ENCODE peak calls at places on chromosomes 11 and 22, in six cellular contexts. One of them, this sample, is unnamed.

GRCh38 chr11:66076561-66076960 is 6.5 kb downstream of the PACS1 start:
- DNase-seq in AG20443: no peak
- DNase-seq in dorsolateral prefrontal cortex: no peak
- DNase-seq in GM04503: no peak
- DNase-seq in CD4-positive, alpha-beta T cell: no peak
- DNase-seq in NCI-H2081 treated with DMSO at 0.1 percent for 48 hours: no peak
- DNase-seq in this sample: no peak

GRCh38 chr22:46147471-46148267 is 2.7 kb upstream of the PPARA start:
- DNase-seq in CD4-positive, alpha-beta T cell: no peak
- DNase-seq in AG20443: no peak
- DNase-seq in dorsolateral prefrontal cortex: no peak
- DNase-seq in NCI-H2081 treated with DMSO at 0.1 percent for 48 hours: no peak
- DNase-seq in GM04503: no peak
- DNase-seq in this sample: peak; percentile 42

GRCh38 chr11:71420455-71421241 is 27.5 kb downstream of the DHCR7 start:
- DNase-seq in AG20443: peak; percentile 59
- DNase-seq in GM04503: no peak
- DNase-seq in NCI-H2081 treated with DMSO at 0.1 percent for 48 hours: peak; percentile 5
- DNase-seq in CD4-positive, alpha-beta T cell: no peak
- DNase-seq in dorsolateral prefrontal cortex: peak; percentile 11
- DNase-seq in this sample: peak; percentile 77

GRCh38 chr11:105179542-105180278 is 40.1 kb upstream of the CARD18 start:
- DNase-seq in dorsolateral prefrontal cortex: no peak
- DNase-seq in NCI-H2081 treated with DMSO at 0.1 percent for 48 hours: no peak
- DNase-seq in AG20443: no peak
- DNase-seq in CD4-positive, alpha-beta T cell: no peak
- DNase-seq in GM04503: no peak
- DNase-seq in this sample: no peak

GRCh38 chr22:39097098-39098020 is at the start of gene APOBEC3H:
- DNase-seq in GM04503: no peak
- DNase-seq in NCI-H2081 treated with DMSO at 0.1 percent for 48 hours: no peak
- DNase-seq in CD4-positive, alpha-beta T cell: no peak
- DNase-seq in dorsolateral prefrontal cortex: no peak
- DNase-seq in AG20443: no peak
- DNase-seq in this sample: no peak

GRCh38 chr22:43860831-43861230 is 1.5 kb downstream of the SULT4A1 start:
- DNase-seq in AG20443: no peak
- DNase-seq in CD4-positive, alpha-beta T cell: no peak
- DNase-seq in dorsolateral prefrontal cortex: no peak
- DNase-seq in GM04503: no peak
- DNase-seq in NCI-H2081 treated with DMSO at 0.1 percent for 48 hours: no peak
- DNase-seq in this sample: no peak

GRCh38 chr11:75996523-75997272 is 181.7 kb downstream of the UVRAG start:
- DNase-seq in dorsolateral prefrontal cortex: no peak
- DNase-seq in AG20443: no peak
- DNase-seq in CD4-positive, alpha-beta T cell: no peak
- DNase-seq in GM04503: no peak
- DNase-seq in NCI-H2081 treated with DMSO at 0.1 percent for 48 hours: no peak
- DNase-seq in this sample: peak; percentile 58

GRCh38 chr11:94148189-94148588 is 19.5 kb downstream of the PANX1 start:
- DNase-seq in AG20443: no peak
- DNase-seq in GM04503: no peak
- DNase-seq in dorsolateral prefrontal cortex: no peak
- DNase-seq in NCI-H2081 treated with DMSO at 0.1 percent for 48 hours: no peak
- DNase-seq in CD4-positive, alpha-beta T cell: no peak
- DNase-seq in this sample: no peak

GRCh38 chr11:63537293-63538101 is 889 bp downstream of the PLAAT4 start:
- DNase-seq in NCI-H2081 treated with DMSO at 0.1 percent for 48 hours: peak; percentile 38
- DNase-seq in CD4-positive, alpha-beta T cell: no peak
- DNase-seq in dorsolateral prefrontal cortex: peak; percentile 94
- DNase-seq in GM04503: no peak
- DNase-seq in AG20443: peak; percentile 63
- DNase-seq in this sample: peak; percentile 15

GRCh38 chr11:114090976-114091375 is 31.5 kb downstream of the ZBTB16 start:
- DNase-seq in CD4-positive, alpha-beta T cell: no peak
- DNase-seq in NCI-H2081 treated with DMSO at 0.1 percent for 48 hours: no peak
- DNase-seq in GM04503: no peak
- DNase-seq in dorsolateral prefrontal cortex: no peak
- DNase-seq in AG20443: no peak
- DNase-seq in this sample: no peak

GRCh38 chr11:115180272-115180671 is 323.9 kb downstream of the CADM1 start:
- DNase-seq in CD4-positive, alpha-beta T cell: no peak
- DNase-seq in NCI-H2081 treated with DMSO at 0.1 percent for 48 hours: no peak
- DNase-seq in AG20443: no peak
- DNase-seq in GM04503: no peak
- DNase-seq in dorsolateral prefrontal cortex: no peak
- DNase-seq in this sample: peak; percentile 54

GRCh38 chr22:19174106-19175025 is 4.2 kb downstream of the SLC25A1 start:
- DNase-seq in CD4-positive, alpha-beta T cell: no peak
- DNase-seq in GM04503: peak; percentile 79
- DNase-seq in NCI-H2081 treated with DMSO at 0.1 percent for 48 hours: no peak
- DNase-seq in dorsolateral prefrontal cortex: no peak
- DNase-seq in AG20443: peak; percentile 56
- DNase-seq in this sample: no peak

GRCh38 chr11:70542406-70542805 is 144.1 kb downstream of the CTTN start:
- DNase-seq in CD4-positive, alpha-beta T cell: no peak
- DNase-seq in GM04503: no peak
- DNase-seq in dorsolateral prefrontal cortex: no peak
- DNase-seq in NCI-H2081 treated with DMSO at 0.1 percent for 48 hours: no peak
- DNase-seq in AG20443: no peak
- DNase-seq in this sample: no peak

GRCh38 chr22:33652596-33652995 is 267.7 kb downstream of the LARGE1 start:
- DNase-seq in NCI-H2081 treated with DMSO at 0.1 percent for 48 hours: no peak
- DNase-seq in dorsolateral prefrontal cortex: no peak
- DNase-seq in AG20443: no peak
- DNase-seq in GM04503: no peak
- DNase-seq in CD4-positive, alpha-beta T cell: no peak
- DNase-seq in this sample: no peak

GRCh38 chr22:38494498-38494897 is 11.6 kb downstream of the DDX17 start:
- DNase-seq in AG20443: no peak
- DNase-seq in GM04503: no peak
- DNase-seq in CD4-positive, alpha-beta T cell: no peak
- DNase-seq in NCI-H2081 treated with DMSO at 0.1 percent for 48 hours: no peak
- DNase-seq in dorsolateral prefrontal cortex: no peak
- DNase-seq in this sample: no peak

GRCh38 chr11:13663631-13664071 is 4.8 kb upstream of the FAR1 start:
- DNase-seq in AG20443: peak; percentile 39
- DNase-seq in NCI-H2081 treated with DMSO at 0.1 percent for 48 hours: no peak
- DNase-seq in GM04503: no peak
- DNase-seq in dorsolateral prefrontal cortex: no peak
- DNase-seq in CD4-positive, alpha-beta T cell: no peak
- DNase-seq in this sample: no peak

GRCh38 chr11:65927904-65928397 is 8.7 kb downstream of the DRAP1 start:
- DNase-seq in dorsolateral prefrontal cortex: no peak
- DNase-seq in AG20443: peak; percentile 50
- DNase-seq in CD4-positive, alpha-beta T cell: peak; percentile 79
- DNase-seq in NCI-H2081 treated with DMSO at 0.1 percent for 48 hours: no peak
- DNase-seq in GM04503: no peak
- DNase-seq in this sample: no peak

GRCh38 chr22:26364066-26365015 is 64.7 kb upstream of the ASPHD2 start:
- DNase-seq in CD4-positive, alpha-beta T cell: peak; percentile 36
- DNase-seq in AG20443: peak; percentile 83
- DNase-seq in NCI-H2081 treated with DMSO at 0.1 percent for 48 hours: peak; percentile 30
- DNase-seq in dorsolateral prefrontal cortex: peak; percentile 36
- DNase-seq in GM04503: peak; percentile 16
- DNase-seq in this sample: peak; percentile 96

GRCh38 chr22:45413368-45414211 is at the start of the genes RIBC2 and SMC1B:
- DNase-seq in CD4-positive, alpha-beta T cell: peak; percentile 78
- DNase-seq in dorsolateral prefrontal cortex: peak; percentile 35
- DNase-seq in NCI-H2081 treated with DMSO at 0.1 percent for 48 hours: no peak
- DNase-seq in GM04503: no peak
- DNase-seq in AG20443: peak; percentile 97
- DNase-seq in this sample: peak; percentile 97

This sample was measured in left kidney.